ENCODE peak calls at places on chromosome 2, in eight cellular contexts. K, A, Y, E, Z, S, Q and P are unnamed samples.
A peak's percentile ranks its signal among the peaks of the same experiment; 100 is the strongest.

GRCh38 chr2:63055510-63056308 is 5.1 kb downstream of the OTX1 start:
- DNase-seq in K (no peak), A (no peak), Y (peak; percentile 20), E (no peak), Z (no peak), S (no peak), Q (no peak), P (no peak)

GRCh38 chr2:101741775-101742520 is 44.4 kb downstream of the MAP4K4 start:
- DNase-seq in K (no peak), A (no peak), Y (no peak), E (no peak), Z (no peak), S (no peak), Q (no peak), P (no peak)

GRCh38 chr2:231707625-231708049 is 688 bp upstream of the PTMA start:
- DNase-seq in K (peak; percentile 36), A (no peak), Y (no peak), E (peak; percentile 60), Z (peak; percentile 68), S (no peak), Q (no peak), P (no peak)

GRCh38 chr2:106686814-106687213 is 199.2 kb downstream of the ST6GAL2 start:
- DNase-seq in K (no peak), A (no peak), Y (no peak), E (no peak), Z (no peak), S (no peak), Q (no peak), P (no peak)

GRCh38 chr2:102061962-102062795 is 70.4 kb downstream of the IL1R2 start:
- DNase-seq in K (no peak), A (peak; percentile 49), Y (no peak), E (no peak), Z (no peak), S (no peak), Q (peak; percentile 78), P (no peak)

GRCh38 chr2:212537311-212538155 is 1.1 kb downstream of the ERBB4 start:
- DNase-seq in K (no peak), A (peak; percentile 29), Y (peak; percentile 50), E (peak; percentile 12), Z (no peak), S (no peak), Q (no peak), P (no peak)

GRCh38 chr2:69564604-69565003 is 78.9 kb downstream of the AAK1 start:
- DNase-seq in K (no peak), A (no peak), Y (no peak), E (no peak), Z (no peak), S (no peak), Q (no peak), P (no peak)

GRCh38 chr2:238104071-238104511 is 4.0 kb downstream of the ESPNL start:
- DNase-seq in K (no peak), A (peak; percentile 11), Y (no peak), E (peak; percentile 1), Z (no peak), S (peak; percentile 5), Q (no peak), P (no peak)

GRCh38 chr2:205297368-205297767 is 384.9 kb upstream of the NRP2 start:
- DNase-seq in K (no peak), A (no peak), Y (no peak), E (no peak), Z (no peak), S (no peak), Q (no peak), P (no peak)

GRCh38 chr2:147049888-147050446 is 794.9 kb upstream of the ACVR2A start:
- DNase-seq in K (no peak), A (no peak), Y (no peak), E (no peak), Z (no peak), S (no peak), Q (no peak), P (no peak)

GRCh38 chr2:149972039-149972438 is 384.5 kb upstream of the MMADHC start:
- DNase-seq in K (no peak), A (no peak), Y (no peak), E (no peak), Z (no peak), S (no peak), Q (peak; percentile 23), P (no peak)

GRCh38 chr2:134943540-134943939 is 24.9 kb downstream of the CCNT2 start:
- DNase-seq in K (no peak), A (no peak), Y (no peak), E (no peak), Z (no peak), S (no peak), Q (no peak), P (no peak)

GRCh38 chr2:233542507-233542906 is 24.1 kb downstream of the USP40 start:
- DNase-seq in K (no peak), A (no peak), Y (peak; percentile 24), E (no peak), Z (no peak), S (no peak), Q (peak; percentile 87), P (no peak)

GRCh38 chr2:170009209-170009608 is 168.7 kb upstream of the MYO3B start:
- DNase-seq in K (no peak), A (no peak), Y (no peak), E (no peak), Z (no peak), S (no peak), Q (no peak), P (no peak)

GRCh38 chr2:170012773-170013172 is 165.2 kb upstream of the MYO3B start:
- DNase-seq in K (no peak), A (no peak), Y (no peak), E (no peak), Z (no peak), S (no peak), Q (no peak), P (no peak)

GRCh38 chr2:170014769-170015168 is 163.2 kb upstream of the MYO3B start:
- DNase-seq in K (no peak), A (no peak), Y (no peak), E (no peak), Z (no peak), S (no peak), Q (no peak), P (no peak)

GRCh38 chr2:170017848-170018492 is 160.0 kb upstream of the MYO3B start:
- DNase-seq in K (no peak), A (peak; percentile 61), Y (no peak), E (no peak), Z (no peak), S (no peak), Q (peak; percentile 19), P (no peak)

DNA sequence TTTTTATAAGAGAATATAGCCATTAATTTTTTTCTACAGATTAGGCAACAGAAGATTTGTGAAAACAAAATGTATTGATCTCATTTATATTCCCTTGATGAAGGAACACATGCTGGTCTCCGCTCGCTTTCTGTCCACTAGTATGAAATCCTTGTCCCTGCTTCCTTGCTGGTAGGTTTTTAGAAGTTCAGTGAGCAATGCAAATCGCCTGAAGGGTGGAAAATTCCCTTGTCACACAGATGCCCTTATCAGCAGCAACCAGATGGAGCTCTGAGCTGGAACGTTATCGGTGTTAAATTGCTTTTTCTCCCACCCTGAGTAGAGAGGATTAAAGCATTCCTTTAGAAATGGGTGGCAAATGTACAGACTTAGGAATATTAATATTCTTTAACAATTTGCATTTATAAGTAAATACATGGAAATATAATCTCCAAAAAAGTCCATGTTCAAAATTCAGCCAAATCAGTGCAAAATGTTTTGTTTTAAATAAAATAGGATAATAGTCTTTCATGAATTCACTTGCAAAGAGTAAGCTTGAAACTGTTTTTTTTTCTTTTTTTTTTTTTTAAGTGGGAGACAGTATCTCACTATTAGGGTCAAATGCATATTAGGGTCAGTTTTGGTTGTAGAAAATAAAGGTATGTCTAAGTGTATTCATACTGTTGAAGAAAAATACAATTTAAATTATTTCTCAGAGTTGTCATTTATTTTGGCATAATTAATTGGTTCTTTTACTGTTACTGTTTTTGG is 164.0 kb upstream of the MYO3B start:
- DNase-seq in K (no peak), A (no peak), Y (no peak), E (no peak), Z (no peak), S (no peak), Q (peak; percentile 10), P (no peak)
- TF ChIP-seq POLR2A in K (no peak), A (no peak), Y (no peak), E (no peak), Z (no peak), S (no peak), Q (no peak), P (no peak)

GRCh38 chr2:88114821-88115220 is 13.0 kb downstream of the FABP1 start:
- DNase-seq in K (no peak), A (no peak), Y (no peak), E (no peak), Z (no peak), S (no peak), Q (no peak), P (no peak)
- H3K27ac ChIP-seq in K (no peak overlapping the region), A (no peak overlapping the region), Y (no peak overlapping the region), E (no peak overlapping the region), Z (no peak overlapping the region), S (no peak overlapping the region), Q (no peak overlapping the region), P (peak overlapping the region; percentile 39)

GRCh38 chr2:28356095-28356911 is 36.4 kb upstream of the FOSL2 start:
- DNase-seq in K (no peak), A (peak; percentile 91), Y (peak; percentile 94), E (peak; percentile 84), Z (peak; percentile 38), S (peak; percentile 89), Q (peak; percentile 91), P (peak; percentile 71)
- TF ChIP-seq POLR2A in K (no peak), A (no peak), Y (no peak), E (no peak), Z (no peak), S (peak; percentile 23), Q (no peak), P (peak; percentile 23)

GRCh38 chr2:207117668-207118067 is 48.1 kb downstream of the KLF7 start:
- DNase-seq in K (no peak), A (no peak), Y (no peak), E (no peak), Z (no peak), S (no peak), Q (no peak), P (no peak)
- H3K27ac ChIP-seq in K (no peak overlapping the region), A (no peak overlapping the region), Y (no peak overlapping the region), E (no peak overlapping the region), Z (no peak overlapping the region), S (no peak overlapping the region), Q (no peak overlapping the region), P (no peak overlapping the region)

GRCh38 chr2:26033769-26034596 is at the start of gene RAB10:
- DNase-seq in K (peak; percentile 98), A (peak; percentile 99), Y (peak; percentile 99), E (peak; percentile 98), Z (peak; percentile 100), S (peak; percentile 100), Q (peak; percentile 98), P (peak; percentile 98)

GRCh38 chr2:26034597-26035067 is 748 bp downstream of the RAB10 start:
- DNase-seq in K (no peak), A (no peak), Y (no peak), E (no peak), Z (no peak), S (no peak), Q (peak; percentile 5), P (no peak)

GRCh38 chr2:26035110-26035728 is 1.3 kb downstream of the RAB10 start:
- DNase-seq in K (no peak), A (no peak), Y (no peak), E (no peak), Z (no peak), S (no peak), Q (peak; percentile 2), P (no peak)

GRCh38 chr2:26033270-26033768 is 565 bp upstream of the RAB10 start:
- DNase-seq in K (peak; percentile 71), A (no peak), Y (peak; percentile 67), E (no peak), Z (peak; percentile 92), S (peak; percentile 88), Q (peak; percentile 71), P (peak; percentile 33)
- TF ChIP-seq POLR2A in K (peak; percentile 33), A (no peak), Y (no peak), E (no peak), Z (peak; percentile 71), S (peak; percentile 73), Q (no peak), P (no peak)